ENCODE peak calls at places on chromosomes 12 and 14, in four cellular contexts. N, I, A and L are unnamed samples.

GRCh38 chr14:104364830-104365229 is 214.7 kb upstream of the C14orf180 start:
- DNase-seq in N (no peak), I (no peak), A (no peak), L (no peak)

GRCh38 chr14:75249251-75249957 is 29.2 kb upstream of the FOS start:
- DNase-seq in N (peak), I (no peak), A (no peak), L (no peak)

GRCh38 chr14:54730156-54730961 is 163.4 kb downstream of the SAMD4A start:
- DNase-seq in N (no peak), I (no peak), A (no peak), L (no peak)

GRCh38 chr12:124941170-124941527 is 26.7 kb upstream of the UBC start:
- DNase-seq in N (no peak), I (no peak), A (no peak), L (no peak)

GRCh38 chr12:67661311-67662011 is 12.9 kb downstream of the DYRK2 start:
- DNase-seq in N (no peak), I (no peak), A (no peak), L (no peak)

GRCh38 chr12:81644503-81644902 is 114.6 kb downstream of the PPFIA2 start:
- DNase-seq in N (no peak), I (no peak), A (no peak), L (no peak)

GRCh38 chr12:99712281-99712680 is 64.7 kb downstream of the GARIN6 start:
- DNase-seq in N (no peak), I (no peak), A (no peak), L (no peak)

GRCh38 chr12:103854372-103854973 is 13.4 kb upstream of the NT5DC3 start:
- DNase-seq in N (no peak), I (no peak), A (no peak), L (no peak)

GRCh38 chr14:55446833-55447232 is 6.4 kb upstream of the TBPL2 start:
- DNase-seq in N (no peak), I (no peak), A (no peak), L (no peak)

GRCh38 chr14:60252630-60253029 is 3.6 kb downstream of the PPM1A start:
- DNase-seq in N (no peak), I (no peak), A (no peak), L (no peak)

GRCh38 chr14:60250318-60251035 is 1.5 kb downstream of the PPM1A start:
- DNase-seq in N (no peak), I (no peak), A (no peak), L (peak)

GRCh38 chr14:60254176-60254575 is 5.2 kb downstream of the PPM1A start:
- DNase-seq in N (peak), I (no peak), A (no peak), L (peak)

GRCh38 chr14:60251877-60252276 is 2.9 kb downstream of the PPM1A start:
- DNase-seq in N (no peak), I (no peak), A (no peak), L (no peak)

GRCh38 chr14:60253649-60254048 is 4.6 kb downstream of the PPM1A start:
- DNase-seq in N (no peak), I (no peak), A (no peak), L (no peak)
- H3K4me3 ChIP-seq in N (no peak), I (no peak), A (no peak), L (no peak)

GRCh38 chr14:33945329-33945728 is 5.5 kb downstream of the EGLN3 start:
- DNase-seq in N (no peak), I (no peak), A (no peak), L (no peak)

GRCh38 chr14:33948143-33948962 is 2.5 kb downstream of the EGLN3 start:
- DNase-seq in N (no peak), I (no peak), A (no peak), L (no peak)

GRCh38 chr14:33943484-33943883 is 7.4 kb downstream of the EGLN3 start:
- DNase-seq in N (peak), I (no peak), A (no peak), L (peak)

GRCh38 chr14:33949051-33950037 is 1.5 kb downstream of the EGLN3 start:
- DNase-seq in N (no peak), I (no peak), A (no peak), L (no peak)

GRCh38 chr14:33946679-33947078 is 4.2 kb downstream of the EGLN3 start:
- DNase-seq in N (no peak), I (no peak), A (no peak), L (no peak)
- H3K27ac ChIP-seq in N (no peak), I (peak), A (peak), L (no peak)

GRCh38 chr12:43402431-43402830 is 149.6 kb downstream of the ADAMTS20 start:
- DNase-seq in N (no peak), I (no peak), A (no peak), L (no peak)
- H3K4me3 ChIP-seq in N (no peak), I (no peak), A (no peak), L (no peak)

DNA sequence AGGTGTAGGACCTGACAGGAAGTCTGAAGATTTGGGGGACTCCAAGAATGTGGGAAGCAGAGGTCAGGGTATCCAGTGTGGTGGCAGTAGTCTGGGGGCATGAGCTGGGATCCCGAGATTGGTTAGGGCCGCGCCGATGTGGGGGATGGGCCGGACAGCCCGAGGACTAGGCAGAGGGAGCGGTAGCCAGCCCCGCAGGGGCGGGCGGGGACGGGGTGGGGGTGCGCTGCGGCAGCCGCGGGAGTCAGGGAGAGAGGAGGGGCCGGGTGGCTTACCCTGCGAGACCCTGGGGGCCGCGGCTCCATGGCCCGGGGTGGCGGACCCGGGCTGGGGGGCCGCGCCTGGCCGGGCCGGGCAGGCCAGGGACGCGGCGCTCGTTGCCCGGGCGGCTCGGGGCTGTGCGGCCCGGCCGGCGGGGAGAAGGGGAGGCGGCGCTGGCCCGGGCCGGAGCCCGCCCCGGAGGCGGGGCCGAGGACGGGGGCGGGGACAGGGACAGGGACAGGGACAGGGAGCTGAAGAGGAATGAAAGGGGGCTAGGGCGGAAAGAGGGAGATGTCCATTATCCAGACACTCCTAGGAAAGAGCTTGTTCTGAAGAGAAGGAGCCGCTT is 5.6 kb downstream of the ZNF385A start:
- DNase-seq in N (peak), I (peak), A (peak), L (peak)
- H3K27ac ChIP-seq in N (no peak), I (peak), A (peak), L (no peak)

DNA sequence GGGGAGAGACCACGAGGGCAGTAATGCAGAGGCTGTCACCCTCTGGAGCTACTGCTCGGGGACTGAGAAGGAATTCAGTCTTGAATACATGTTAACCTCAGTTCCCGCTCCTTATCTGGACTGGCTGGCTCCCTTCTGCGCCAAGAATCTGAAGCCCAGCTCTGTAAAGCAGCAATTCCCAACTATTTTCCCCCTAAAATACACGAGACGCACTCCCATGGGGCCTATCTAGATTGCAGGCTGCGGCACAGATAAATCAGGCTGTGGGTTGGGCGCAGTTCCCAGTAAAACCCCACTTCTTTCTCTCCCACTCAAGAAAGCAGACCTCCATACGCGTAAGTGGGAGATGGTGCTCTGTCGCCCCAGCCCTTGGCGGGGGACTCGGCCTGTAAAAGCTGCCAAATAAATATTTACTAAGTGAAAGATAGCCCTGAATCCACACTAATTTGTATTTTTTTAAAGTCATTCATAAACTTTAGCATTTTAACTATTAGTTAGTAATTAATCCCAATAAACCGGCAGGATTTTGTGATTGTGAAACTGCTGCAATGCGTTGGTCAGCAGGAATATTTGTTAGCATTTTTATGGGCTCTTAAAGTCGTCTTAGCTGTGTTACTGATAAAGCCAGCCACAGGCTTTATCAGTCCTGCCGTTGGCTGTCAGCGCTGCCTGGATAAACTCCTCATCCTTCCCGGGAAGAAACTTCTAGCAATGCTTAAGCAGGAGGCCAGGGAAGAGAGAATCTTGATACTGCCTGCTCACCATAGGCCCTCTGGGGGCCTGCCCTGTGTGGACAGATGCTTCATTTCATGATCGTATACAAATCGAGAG is 17.8 kb downstream of the FBXL14 start:
- DNase-seq in N (peak), I (peak), A (no peak), L (peak)
- H3K4me3 ChIP-seq in N (no peak), I (peak), A (peak), L (peak)

GRCh38 chr14:23058654-23059504 is 1.6 kb upstream of the CDH24 start:
- DNase-seq in N (no peak), I (no peak), A (no peak), L (no peak)

GRCh38 chr14:23055621-23056256 is 1.6 kb downstream of the CDH24 start:
- DNase-seq in N (peak), I (no peak), A (no peak), L (no peak)

GRCh38 chr14:23056257-23056955 is 914 bp downstream of the CDH24 start:
- DNase-seq in N (peak), I (peak), A (peak), L (peak)

GRCh38 chr14:23057757-23058653 is 685 bp upstream of the CDH24 start:
- DNase-seq in N (peak), I (peak), A (peak), L (peak)

DNA sequence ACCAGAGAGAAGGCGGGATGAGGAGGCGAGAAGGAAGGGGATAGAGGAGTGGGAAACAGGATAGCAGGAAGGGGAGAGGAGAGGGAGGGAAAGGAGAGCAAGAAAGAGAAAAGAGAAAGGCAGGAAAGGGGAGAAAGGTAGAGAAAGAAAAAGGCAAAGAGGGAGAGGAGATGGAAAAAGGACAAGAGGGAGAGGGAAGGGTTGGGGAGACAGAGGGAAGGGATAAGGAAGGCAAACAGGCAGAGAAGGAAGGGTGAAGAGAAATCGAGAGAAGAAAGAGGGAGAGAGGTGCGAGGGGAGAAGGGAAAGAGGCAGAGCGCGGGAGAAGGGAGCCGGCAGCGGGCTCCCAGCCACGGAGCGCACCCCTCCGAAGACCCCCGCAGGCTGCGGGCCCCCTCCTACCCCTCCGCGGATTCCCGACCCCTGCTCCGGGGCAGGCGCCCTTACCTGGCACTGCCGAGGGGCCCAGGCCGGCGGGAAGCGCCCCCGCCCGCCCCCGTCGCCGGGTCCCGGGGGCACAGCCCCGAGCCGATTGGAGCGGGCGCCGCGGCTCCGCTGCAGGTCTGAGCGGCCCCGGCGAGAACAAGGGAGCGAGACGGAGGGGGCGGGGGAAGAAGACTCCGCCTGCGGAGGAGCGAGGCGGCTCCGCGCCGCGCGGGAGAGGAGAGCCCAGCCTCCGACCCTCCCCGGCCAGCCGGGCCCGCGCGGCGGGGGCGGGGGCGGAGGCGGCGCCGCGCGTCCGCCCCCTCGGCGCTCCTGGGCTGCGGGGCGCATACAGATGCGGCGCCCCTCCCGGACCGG is at the start of gene CDH24:
- DNase-seq in N (peak), I (peak), A (peak), L (peak)
- H3K27ac ChIP-seq in N (peak), I (peak), A (peak), L (peak)

GRCh38 chr12:88578274-88578673 is 2.0 kb downstream of the KITLG start:
- DNase-seq in N (no peak), I (no peak), A (no peak), L (no peak)

GRCh38 chr12:88578821-88579518 is 1.3 kb downstream of the KITLG start:
- DNase-seq in N (peak), I (no peak), A (no peak), L (peak)

GRCh38 chr12:88579572-88579940 is 715 bp downstream of the KITLG start:
- DNase-seq in N (peak), I (peak), A (peak), L (peak)

GRCh38 chr12:88575361-88575959 is 4.8 kb downstream of the KITLG start:
- DNase-seq in N (no peak), I (no peak), A (no peak), L (no peak)

DNA sequence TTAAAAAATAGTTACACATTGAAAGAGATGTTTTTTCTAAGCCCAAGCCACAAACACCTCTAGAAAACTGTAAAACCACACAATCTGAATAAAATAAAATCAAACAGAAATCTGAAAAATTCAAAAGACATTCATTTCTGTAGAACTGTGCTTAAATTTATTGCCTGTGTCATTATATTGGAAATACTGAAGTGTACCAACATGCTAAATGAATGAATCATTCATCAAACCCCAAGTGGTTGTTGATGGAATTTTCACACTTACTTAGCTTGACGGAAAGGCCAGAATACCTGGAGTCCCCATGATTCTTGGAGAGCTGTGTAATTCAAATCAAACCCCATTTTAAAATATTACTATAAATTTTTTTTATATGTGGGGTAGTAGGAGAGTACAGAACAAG is 2.7 kb downstream of the KITLG start:
- DNase-seq in N (no peak), I (no peak), A (no peak), L (no peak)
- H3K4me3 ChIP-seq in N (no peak), I (peak), A (peak), L (no peak)

GRCh38 chr12:6273209-6273928 is 37.1 kb upstream of the PLEKHG6 start:
- DNase-seq in N (no peak), I (peak), A (no peak), L (no peak)
- H3K27ac ChIP-seq in N (peak), I (peak), A (peak), L (no peak)

GRCh38 chr14:90447720-90448497 is 51.1 kb downstream of the CALM1 start:
- DNase-seq in N (no peak), I (no peak), A (no peak), L (no peak)
- H3K4me3 ChIP-seq in N (no peak), I (no peak), A (no peak), L (no peak)

GRCh38 chr12:57834086-57834876 is 12.2 kb downstream of the CTDSP2 start:
- DNase-seq in N (no peak), I (no peak), A (no peak), L (no peak)
- H3K27ac ChIP-seq in N (peak), I (peak), A (peak), L (peak)